ENCODE peak calls at places on chromosomes 5 and 9, in five cellular contexts. E, J, P, Y and G are unnamed samples.

GRCh38 chr5:9499498-9499876 is 46.4 kb downstream of the SEMA5A start:
- DNase-seq in E (no peak), J (no peak), P (no peak), Y (no peak), G (no peak)

GRCh38 chr5:5585751-5586341 is 163.4 kb downstream of the ICE1 start:
- DNase-seq in E (no peak), J (no peak), P (no peak), Y (no peak), G (no peak)

GRCh38 chr9:2227468-2227867 is 212.3 kb downstream of the SMARCA2 start:
- DNase-seq in E (no peak), J (peak; percentile 31), P (no peak), Y (no peak), G (no peak)

GRCh38 chr5:84688566-84688965 is 303.9 kb upstream of the EDIL3 start:
- DNase-seq in E (peak; percentile 90), J (no peak), P (no peak), Y (no peak), G (no peak)

GRCh38 chr9:87748895-87749294 is 23.0 kb downstream of the CTSL start:
- DNase-seq in E (no peak), J (no peak), P (no peak), Y (no peak), G (no peak)

GRCh38 chr9:124878518-124878917 is 16.6 kb downstream of the ARPC5L start:
- DNase-seq in E (no peak), J (no peak), P (no peak), Y (no peak), G (no peak)

GRCh38 chr9:68574150-68574549 is 33.5 kb upstream of the TMEM252 start:
- DNase-seq in E (no peak), J (no peak), P (no peak), Y (no peak), G (no peak)

GRCh38 chr5:140075371-140075770 is 32.3 kb upstream of the NRG2 start:
- DNase-seq in E (no peak), J (no peak), P (no peak), Y (no peak), G (no peak)

GRCh38 chr5:127216906-127217675 is 73.5 kb upstream of the MEGF10 start:
- DNase-seq in E (no peak), J (no peak), P (no peak), Y (no peak), G (peak; percentile 75)